ENCODE peak calls at places on chromosome 20, in seven cellular contexts. V, T, D, W, H, Z and R are unnamed samples.

GRCh38 chr20:19814241-19814640 is 56.2 kb downstream of the RIN2 start:
- DNase-seq in T (peak; percentile 26), V (no peak), D (no peak), H (no peak), Z (no peak), W (no peak), R (no peak)

GRCh38 chr20:1334761-1335160 is 5.8 kb upstream of the SDCBP2 start:
- DNase-seq in H (no peak), D (no peak), Z (peak; percentile 31), V (peak; percentile 63), T (peak; percentile 49), W (peak; percentile 39), R (no peak)

GRCh38 chr20:17969884-17970409 is 1.1 kb downstream of the MGME1 start:
- DNase-seq in Z (no peak), T (no peak), V (peak; percentile 71), D (peak; percentile 29), H (no peak), W (no peak), R (peak; percentile 36)

GRCh38 chr20:47038581-47039560 is 144.2 kb downstream of the EYA2 start:
- DNase-seq in H (peak; percentile 59), V (no peak), W (no peak), Z (no peak), D (no peak), T (no peak), R (no peak)

GRCh38 chr20:35000922-35001595 is 45.4 kb downstream of the MYH7B start:
- DNase-seq in H (no peak), D (no peak), Z (no peak), T (no peak), W (no peak), V (no peak), R (no peak)

GRCh38 chr20:47370850-47371782 is 14.6 kb upstream of the ZMYND8 start:
- DNase-seq in Z (no peak), T (peak; percentile 43), V (peak; percentile 70), H (no peak), D (no peak), W (no peak), R (no peak)

GRCh38 chr20:8153281-8153908 is 21.3 kb downstream of the PLCB1 start:
- DNase-seq in T (no peak), V (no peak), H (no peak), W (no peak), Z (no peak), D (no peak), R (no peak)

GRCh38 chr20:51492167-51493092 is 50.1 kb downstream of the NFATC2 start:
- DNase-seq in H (peak; percentile 85), Z (no peak), V (no peak), T (no peak), W (no peak), D (peak; percentile 25), R (no peak)

GRCh38 chr20:38805502-38805957 is at the start of gene PPP1R16B:
- DNase-seq in D (no peak), V (no peak), T (no peak), W (peak; percentile 87), Z (no peak), H (peak; percentile 50), R (peak; percentile 70)

GRCh38 chr20:36538026-36538764 is 3.1 kb upstream of the MYL9 start:
- DNase-seq in D (no peak), W (no peak), Z (no peak), V (no peak), T (no peak), H (no peak), R (no peak)

GRCh38 chr20:6595704-6596103 is 171.8 kb upstream of the BMP2 start:
- DNase-seq in Z (peak; percentile 79), W (no peak), V (no peak), D (no peak), T (no peak), H (no peak), R (no peak)

GRCh38 chr20:2872304-2873009 is 824 bp upstream of the PTPRA start:
- DNase-seq in H (peak; percentile 64), V (peak; percentile 63), T (peak; percentile 71), D (peak; percentile 27), Z (no peak), W (peak; percentile 86), R (peak; percentile 77)

GRCh38 chr20:11246251-11246775 is 572.5 kb upstream of the JAG1 start:
- DNase-seq in W (no peak), H (no peak), T (no peak), Z (no peak), V (no peak), D (no peak), R (no peak)

GRCh38 chr20:688809-689208 is 13.2 kb upstream of the SCRT2 start:
- DNase-seq in H (no peak), T (no peak), V (peak; percentile 41), D (no peak), Z (no peak), W (no peak), R (no peak)

GRCh38 chr20:37480915-37481314 is 40.1 kb upstream of the NNAT start:
- DNase-seq in D (no peak), Z (no peak), W (no peak), V (no peak), H (no peak), T (no peak), R (no peak)

GRCh38 chr20:7608246-7608645 is 332.0 kb downstream of the HAO1 start:
- DNase-seq in V (no peak), H (no peak), D (no peak), T (no peak), W (no peak), Z (no peak), R (no peak)

GRCh38 chr20:61840661-61841455 is 224.8 kb downstream of the TAF4 start:
- DNase-seq in D (no peak), Z (no peak), H (no peak), V (no peak), T (no peak), W (no peak), R (no peak)

GRCh38 chr20:38084425-38084951 is 50.9 kb downstream of the RPRD1B start:
- DNase-seq in T (peak; percentile 29), Z (peak; percentile 90), V (peak; percentile 79), D (no peak), W (no peak), H (no peak), R (no peak)

GRCh38 chr20:539848-540247 is 3.7 kb downstream of the CSNK2A1 start:
- DNase-seq in T (no peak), W (no peak), V (peak; percentile 51), D (peak; percentile 9), Z (no peak), H (no peak), R (no peak)

GRCh38 chr20:21609221-21609620 is 95.4 kb upstream of the NKX2-2 start:
- DNase-seq in H (no peak), V (peak; percentile 10), T (no peak), W (no peak), D (no peak), Z (no peak), R (no peak)

GRCh38 chr20:1509237-1509636 is 18.0 kb upstream of the SIRPB2 start:
- DNase-seq in T (peak; percentile 39), V (peak; percentile 25), H (no peak), Z (no peak), W (no peak), D (no peak), R (no peak)

GRCh38 chr20:60009826-60010616 is 51.8 kb downstream of the CDH26 start:
- DNase-seq in H (no peak), D (no peak), W (no peak), V (no peak), Z (peak; percentile 81), T (no peak), R (no peak)

GRCh38 chr20:61307686-61308085 is 55.6 kb downstream of the CDH4 start:
- DNase-seq in Z (no peak), H (no peak), W (no peak), D (no peak), T (no peak), V (no peak), R (no peak)

GRCh38 chr20:20233041-20233514 is 134.8 kb upstream of the INSM1 start:
- DNase-seq in W (no peak), T (no peak), D (no peak), V (no peak), H (no peak), Z (no peak), R (no peak)

GRCh38 chr20:2101057-2101934 is at the start of gene STK35:
- DNase-seq in Z (no peak), W (peak; percentile 80), V (no peak), H (no peak), D (no peak), T (peak; percentile 86), R (peak; percentile 85)

GRCh38 chr20:40753472-40753871 is 64.4 kb upstream of the MAFB start:
- DNase-seq in Z (no peak), H (no peak), V (no peak), D (no peak), T (no peak), W (no peak), R (no peak)

GRCh38 chr20:34871320-34871926 is 1.2 kb downstream of the GGT7 start:
- DNase-seq in Z (no peak), V (no peak), T (no peak), H (no peak), D (no peak), W (no peak), R (no peak)

GRCh38 chr20:16709017-16709416 is 20.8 kb upstream of the SNRPB2 start:
- DNase-seq in V (no peak), T (no peak), Z (no peak), W (no peak), H (no peak), D (no peak), R (no peak)

GRCh38 chr20:4303136-4303535 is 287.8 kb upstream of the RNF24 start:
- DNase-seq in W (peak; percentile 31), T (no peak), H (no peak), V (no peak), Z (no peak), D (no peak), R (no peak)

GRCh38 chr20:61765081-61765870 is 300.4 kb downstream of the TAF4 start:
- DNase-seq in W (no peak), V (no peak), Z (no peak), T (no peak), D (no peak), H (no peak), R (no peak)

GRCh38 chr20:22921595-22922421 is 113.3 kb upstream of the SSTR4 start:
- DNase-seq in V (no peak), D (no peak), T (peak; percentile 48), W (no peak), Z (no peak), H (no peak), R (no peak)
- TF ChIP-seq EP300 in V (no peak), D (no peak), T (peak; percentile 48), W (no peak), Z (no peak), H (no peak), R (no peak)

GRCh38 chr20:48928832-48929725 is 7.6 kb downstream of the ARFGEF2 start:
- DNase-seq in T (no peak), W (no peak), D (no peak), H (no peak), V (no peak), Z (no peak), R (no peak)
- H3K4me3 ChIP-seq in T (no peak overlapping the region), W (no peak overlapping the region), D (no peak overlapping the region), H (no peak overlapping the region), V (no peak overlapping the region), Z (no peak overlapping the region), R (no peak overlapping the region)

GRCh38 chr20:31712564-31713311 is 9.9 kb downstream of the BCL2L1 start:
- DNase-seq in H (peak; percentile 92), V (peak; percentile 95), Z (peak; percentile 97), T (peak; percentile 95), W (peak; percentile 55), D (peak; percentile 94), R (peak; percentile 82)
- TF ChIP-seq EP300 in H (peak; percentile 89), V (no peak), Z (peak; percentile 97), T (peak; percentile 96), W (peak; percentile 87), D (peak; percentile 100), R (peak; percentile 97)

GRCh38 chr20:46014517-46015396 is 6.0 kb downstream of the MMP9 start:
- DNase-seq in D (no peak), H (no peak), W (no peak), V (peak; percentile 82), T (no peak), Z (no peak), R (no peak)
- H3K4me3 ChIP-seq in D (no peak overlapping the region), H (no peak overlapping the region), W (no peak overlapping the region), V (no peak overlapping the region), T (peak overlapping the region; percentile 44), Z (no peak overlapping the region), R (no peak overlapping the region)